ENCODE peak calls at places on chromosomes 4 and X, in six cellular contexts. D, N, P, H, J and B are unnamed samples.

GRCh38 chrX:152307936-152308335 is 143.2 kb downstream of the GABRA3 start:
- DNase-seq in P (no peak), H (no peak), J (no peak), D (no peak), N (no peak), B (no peak)

GRCh38 chrX:151359931-151360871 is 36.8 kb upstream of the VMA21 start:
- DNase-seq in J (peak), N (peak), D (peak), P (peak), H (peak), B (peak)

GRCh38 chrX:64195862-64196261 is 9.6 kb downstream of the AMER1 start:
- DNase-seq in P (no peak), J (no peak), D (no peak), N (no peak), H (no peak), B (no peak)

GRCh38 chr4:148514581-148514980 is 72.4 kb upstream of the NR3C2 start:
- DNase-seq in H (no peak), D (no peak), J (no peak), P (no peak), N (no peak), B (no peak)

GRCh38 chr4:8340721-8341680 is 71.4 kb downstream of the HTRA3 start:
- DNase-seq in P (no peak), D (no peak), J (no peak), N (peak), H (peak), B (no peak)

GRCh38 chr4:168502886-168503285 is 6.0 kb downstream of the PALLD start:
- DNase-seq in P (no peak), N (no peak), D (no peak), H (no peak), J (no peak), B (no peak)

GRCh38 chr4:8644966-8645752 is 52.6 kb downstream of the CPZ start:
- DNase-seq in H (no peak), N (no peak), J (no peak), D (no peak), P (no peak), B (no peak)

GRCh38 chrX:3820170-3820569 is 106.7 kb upstream of the PRKX start:
- DNase-seq in P (peak), N (peak), D (no peak), J (no peak), H (peak), B (no peak)

GRCh38 chrX:46704767-46705386 is 54.0 kb downstream of the SLC9A7 start:
- DNase-seq in J (peak), H (peak), P (peak), D (no peak), N (peak), B (no peak)

GRCh38 chrX:115362334-115363095 is 73.0 kb downstream of the LUZP4 start:
- DNase-seq in D (no peak), P (no peak), J (no peak), N (peak), H (no peak), B (peak)

GRCh38 chrX:40327085-40327484 is 229.3 kb upstream of the BCOR start:
- DNase-seq in J (no peak), D (no peak), H (no peak), N (no peak), P (no peak), B (no peak)

GRCh38 chr4:128298852-128299251 is 11.2 kb upstream of the PGRMC2 start:
- DNase-seq in D (no peak), J (no peak), N (no peak), P (no peak), H (no peak), B (peak)

GRCh38 chr4:189237340-189237739 is 703.3 kb upstream of the FRG1 start:
- DNase-seq in D (no peak), J (no peak), P (no peak), H (no peak), N (no peak), B (no peak)

GRCh38 chr4:183443609-183444148 is 757 bp upstream of the CDKN2AIP start:
- DNase-seq in P (no peak), D (peak), N (no peak), J (no peak), H (no peak), B (peak)